ENCODE peak calls at places on chromosome 2, in four cellular contexts. V is MM.1S, G is neural progenitor cell, K is HCT116. M is an unnamed sample. For H3K4me1, the result is how much of the 10 kb centered on the place peaks cover.

GRCh38 chr2:24908316-24908937 is 11.6 kb downstream of the ADCY3 start:
- DNase-seq in V (no peak), G (no peak), K (no peak), M (no peak)

GRCh38 chr2:222572761-222573174 is 83.1 kb downstream of the FARSB start:
- DNase-seq in V (no peak), G (no peak), K (no peak), M (peak)

GRCh38 chr2:207126724-207127314 is 38.9 kb downstream of the KLF7 start:
- DNase-seq in V (no peak), G (no peak), K (no peak), M (no peak)

GRCh38 chr2:124269348-124269747 is 244.3 kb downstream of the CNTNAP5 start:
- DNase-seq in V (no peak), G (peak), K (no peak), M (no peak)

GRCh38 chr2:109028280-109028679 is 39.3 kb upstream of the EDAR start:
- DNase-seq in V (no peak), G (no peak), K (no peak), M (no peak)

GRCh38 chr2:224984641-224985040 is 57.6 kb downstream of the DOCK10 start:
- DNase-seq in V (no peak), G (no peak), K (no peak), M (no peak)

GRCh38 chr2:217307023-217307422 is 447.2 kb upstream of the TNP1 start:
- DNase-seq in V (no peak), G (no peak), K (no peak), M (no peak)

GRCh38 chr2:158795110-158795924 is at the start of gene DAPL1:
- DNase-seq in V (no peak), G (peak), K (no peak), M (no peak)

GRCh38 chr2:55418512-55419235 is 982 bp downstream of the CCDC88A start:
- DNase-seq in V (no peak), G (no peak), K (no peak), M (no peak)

GRCh38 chr2:84888401-84889276 is 7.8 kb upstream of the TRABD2A start:
- DNase-seq in V (peak), G (no peak), K (no peak), M (no peak)

GRCh38 chr2:117862459-117862858 is 48.0 kb downstream of the DDX18 start:
- DNase-seq in V (no peak), G (no peak), K (no peak), M (no peak)

GRCh38 chr2:150587547-150588209 is 100.2 kb upstream of the RND3 start:
- DNase-seq in V (no peak), G (no peak), K (no peak), M (no peak)

GRCh38 chr2:65856928-65857327 is 424.5 kb upstream of the SPRED2 start:
- DNase-seq in V (no peak), G (no peak), K (no peak), M (no peak)

DNA sequence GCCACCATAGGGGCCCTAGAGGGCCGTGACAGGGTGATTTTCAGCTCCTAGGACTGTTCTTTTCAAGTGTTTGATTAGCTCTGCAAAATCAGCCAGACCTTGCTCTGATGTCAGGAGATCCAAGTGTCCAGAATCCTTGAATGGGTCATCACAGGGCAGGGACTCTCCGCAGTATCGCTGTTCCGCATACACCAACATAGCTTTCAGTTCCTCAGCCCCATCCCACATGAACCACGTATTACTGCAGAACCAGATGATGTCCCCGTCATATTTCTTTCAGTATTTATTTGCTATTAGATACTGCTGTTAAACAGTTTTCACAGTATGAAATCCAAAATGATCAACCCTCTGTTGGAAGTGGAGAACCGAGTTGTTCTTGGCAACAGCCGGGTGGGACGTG is 46.6 kb upstream of the RFX8 start:
- DNase-seq in V (no peak), G (no peak), K (no peak), M (no peak)
- TF ChIP-seq EZH2 in V (no peak), G (no peak), K (no peak), M (no peak)

GRCh38 chr2:3578987-3579386 is 3.9 kb downstream of the RPS7 start:
- DNase-seq in V (no peak), G (no peak), K (no peak), M (no peak)
- H3K4me1 ChIP-seq in V (under half), G (under half), K (under half), M (under half)

DNA sequence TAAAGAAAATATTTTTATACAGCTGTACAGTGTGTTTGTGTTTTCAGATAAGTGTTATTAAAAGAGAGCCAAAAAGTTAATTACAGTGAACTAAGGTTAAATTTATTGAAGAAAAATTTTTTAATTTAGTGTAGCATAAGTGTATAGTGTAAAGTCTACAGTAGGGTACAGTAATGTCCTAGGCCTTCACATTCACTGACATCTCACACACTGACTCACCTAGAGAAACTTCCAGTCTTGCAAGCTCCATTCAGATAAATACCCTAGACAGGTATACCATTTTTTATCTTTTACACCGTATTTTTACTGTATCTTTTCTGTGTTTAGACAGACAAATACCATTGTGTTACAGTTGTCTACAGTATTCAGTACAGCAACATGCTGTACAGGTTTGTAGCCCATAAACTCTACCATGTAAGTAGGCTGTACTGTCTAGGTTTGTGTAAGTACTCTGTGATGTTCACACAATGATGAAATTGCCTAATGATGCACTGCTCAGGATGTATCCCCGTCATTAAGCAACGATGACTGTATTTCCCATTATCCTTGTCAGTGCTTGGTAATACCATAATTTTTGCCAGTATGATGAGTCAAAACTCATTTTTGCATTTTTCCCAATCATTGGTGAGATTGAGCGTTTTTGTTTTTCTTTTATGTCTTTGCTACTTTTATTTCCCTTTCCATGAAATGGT is 48.2 kb upstream of the B3GNT2 start:
- DNase-seq in V (no peak), G (no peak), K (no peak), M (peak)
- TF ChIP-seq EZH2phosphoT487 in V (no peak), G (no peak), K (no peak), M (no peak)

DNA sequence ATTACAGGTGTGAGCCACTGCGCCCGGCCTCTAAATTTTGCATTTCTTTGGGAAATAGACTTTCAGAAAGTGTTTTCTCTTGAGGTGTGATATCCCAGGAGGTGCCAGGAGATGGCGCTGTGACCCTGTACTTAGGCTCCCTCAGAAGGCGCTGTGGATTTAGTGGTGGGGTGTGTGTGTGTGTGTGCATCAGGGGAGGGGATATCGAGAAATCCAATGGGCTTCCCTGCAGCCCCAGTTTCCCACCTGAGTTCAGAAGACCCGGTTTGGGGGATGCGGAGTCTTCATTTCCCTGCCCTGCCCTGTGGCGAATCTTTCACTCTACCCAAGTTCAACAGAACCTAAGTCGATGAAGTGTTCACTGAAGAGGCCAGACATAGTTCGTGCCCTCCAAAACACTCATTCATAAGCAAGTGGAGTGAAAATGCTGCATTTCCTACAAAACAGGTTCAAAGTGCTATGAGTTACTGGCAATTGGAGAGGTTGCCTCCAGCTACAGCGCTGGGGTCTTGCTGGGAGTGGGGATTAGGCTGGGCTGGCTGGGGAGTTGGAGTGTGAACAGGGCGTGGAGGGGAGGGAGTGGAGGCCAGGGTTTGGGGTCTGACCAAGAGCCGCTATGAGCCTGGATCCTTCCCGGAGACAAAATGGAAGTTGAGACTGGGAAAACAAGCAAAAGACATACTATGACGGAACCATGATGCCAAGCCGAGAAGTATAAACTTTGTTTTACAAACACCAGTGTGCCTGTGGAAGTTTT is 6.5 kb upstream of the WNT6 start:
- DNase-seq in V (peak), G (peak), K (peak), M (peak)
- TF ChIP-seq EZH2 in V (no peak), G (no peak), K (no peak), M (no peak)

DNA sequence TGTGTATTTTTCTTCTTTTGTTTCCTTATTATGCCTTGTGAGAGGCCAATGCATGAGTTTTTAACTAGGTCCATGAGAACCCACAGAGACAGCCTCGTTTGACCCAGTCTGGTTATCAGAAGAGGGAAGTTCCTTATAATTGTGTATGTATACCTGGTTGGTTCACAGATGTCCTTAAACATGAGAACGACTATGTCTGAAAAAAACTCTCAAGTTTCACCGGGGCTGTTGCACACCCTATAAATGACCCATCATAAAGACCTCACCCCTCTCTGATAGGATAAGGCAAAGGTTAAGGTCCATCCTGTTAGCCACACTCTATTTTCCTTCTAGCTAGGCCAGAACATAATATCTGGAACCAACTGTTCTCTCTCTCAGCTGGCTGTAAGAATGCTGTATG is 42.7 kb upstream of the MSH2 start:
- DNase-seq in V (no peak), G (no peak), K (no peak), M (no peak)
- H3K4me1 ChIP-seq in V (under half), G (under half), K (under half), M (under half)

GRCh38 chr2:96604104-96604503 is 34.0 kb downstream of the KANSL3 start:
- DNase-seq in V (no peak), G (peak), K (no peak), M (no peak)
- TF ChIP-seq EZH2phosphoT487 in V (no peak), G (no peak), K (no peak), M (no peak)

DNA sequence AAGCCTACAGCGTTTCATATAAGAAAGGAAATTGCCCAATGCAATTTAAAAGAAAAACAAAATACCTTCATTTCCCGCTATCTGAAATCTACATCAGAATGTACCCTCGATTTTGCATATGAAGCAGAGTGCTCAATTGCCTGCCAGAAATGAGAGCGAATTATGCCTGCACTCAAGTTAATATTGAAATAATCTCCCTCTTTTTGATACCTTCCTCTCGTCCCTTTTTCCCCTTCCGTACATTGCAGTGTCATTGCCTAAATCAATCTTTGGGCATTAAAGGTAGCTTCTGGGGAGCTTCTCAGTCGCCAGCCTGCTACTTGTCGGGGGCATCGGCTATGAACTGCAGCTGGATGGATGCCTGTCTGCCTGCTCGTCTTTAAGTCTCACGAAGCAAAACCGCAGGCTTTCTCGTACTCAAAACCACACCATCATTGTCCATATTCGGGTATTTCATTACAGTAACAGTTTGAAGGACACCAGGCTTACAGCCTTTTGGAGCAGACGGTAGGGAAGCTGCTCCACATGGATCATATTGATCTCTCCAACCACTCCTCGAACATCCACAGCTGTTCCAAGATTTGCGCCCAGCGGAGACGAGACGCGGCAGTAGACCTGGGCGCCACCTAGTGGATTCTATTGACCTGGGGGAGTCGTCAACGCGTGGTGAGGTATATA is 64.0 kb upstream of the HNRNPA3 start:
- DNase-seq in V (peak), G (peak), K (peak), M (peak)
- TF ChIP-seq EZH2 in V (no peak), G (peak), K (no peak), M (no peak)

GRCh38 chr2:147628971-147629421 is 215.8 kb upstream of the ACVR2A start:
- DNase-seq in V (no peak), G (no peak), K (no peak), M (no peak)

GRCh38 chr2:147634801-147635200 is 210.0 kb upstream of the ACVR2A start:
- DNase-seq in V (no peak), G (no peak), K (no peak), M (no peak)

GRCh38 chr2:147630585-147630984 is 214.2 kb upstream of the ACVR2A start:
- DNase-seq in V (no peak), G (no peak), K (no peak), M (no peak)

GRCh38 chr2:147631294-147631693 is 213.5 kb upstream of the ACVR2A start:
- DNase-seq in V (no peak), G (no peak), K (no peak), M (peak)

GRCh38 chr2:147632193-147632592 is 212.6 kb upstream of the ACVR2A start:
- DNase-seq in V (no peak), G (no peak), K (no peak), M (no peak)
- H3K4me1 ChIP-seq in V (under half), G (under half), K (under half), M (under half)

GRCh38 chr2:57692395-57692794 is 354.2 kb upstream of the VRK2 start:
- DNase-seq in V (no peak), G (no peak), K (no peak), M (no peak)
- TF ChIP-seq EZH2phosphoT487 in V (no peak), G (no peak), K (no peak), M (no peak)

GRCh38 chr2:26693287-26693849 is 846 bp downstream of the KCNK3 start:
- DNase-seq in V (no peak), G (peak), K (no peak), M (no peak)
- TF ChIP-seq EZH2 in V (no peak), G (peak), K (no peak), M (no peak)